ENCODE peak calls at places on chromosomes 5 and 9, in five cellular contexts. C is prostate gland; U is HT1080; W is stimulated activated naive CD8-positive, alpha-beta T cell treated with anti-CD3 and anti-CD28 coated beads, Interleukin-15, amount 100 ng/mL, for 72 hours; F is HFFc6. Z is an unnamed sample.

GRCh38 chr5:958701-959571 is 49.7 kb upstream of the NKD2 start:
- DNase-seq in C (peak), U (peak), W (no peak), F (no peak), Z (peak)

GRCh38 chr9:77707696-77708095 is 59.6 kb upstream of the GNA14 start:
- DNase-seq in C (no peak), U (peak), W (no peak), F (peak), Z (peak)

GRCh38 chr5:93299596-93300308 is 281.3 kb downstream of the NR2F1-AS1 start:
- DNase-seq in C (no peak), U (no peak), W (no peak), F (no peak), Z (no peak)

GRCh38 chr9:124941689-124942561 is 1.0 kb upstream of the GOLGA1 start:
- DNase-seq in C (peak), U (peak), W (peak), F (peak), Z (peak)

GRCh38 chr9:8071445-8071798 is 271.8 kb upstream of the DMAC1 start:
- DNase-seq in C (no peak), U (no peak), W (no peak), F (no peak), Z (no peak)

GRCh38 chr5:149149942-149150341 is 8.6 kb downstream of the ABLIM3 start:
- DNase-seq in C (no peak), U (no peak), W (no peak), F (no peak), Z (no peak)

GRCh38 chr9:123562844-123563346 is 206.9 kb downstream of the CRB2 start:
- DNase-seq in C (no peak), U (peak), W (peak), F (peak), Z (no peak)

GRCh38 chr5:135821061-135821781 is 13.2 kb upstream of the SLC25A48 start:
- DNase-seq in C (no peak), U (no peak), W (no peak), F (no peak), Z (no peak)

GRCh38 chr9:98034593-98035546 is 21.7 kb upstream of the NANS start:
- DNase-seq in C (peak), U (peak), W (peak), F (peak), Z (peak)

GRCh38 chr5:34043099-34043876 is at the start of gene C1QTNF3:
- DNase-seq in C (no peak), U (no peak), W (no peak), F (no peak), Z (no peak)

GRCh38 chr9:122158202-122158601 is 1.4 kb downstream of the NDUFA8 start:
- DNase-seq in C (no peak), U (peak), W (peak), F (peak), Z (peak)

GRCh38 chr9:127899200-127899943 is at the start of gene ST6GALNAC6:
- DNase-seq in C (no peak), U (no peak), W (peak), F (no peak), Z (peak)

GRCh38 chr5:149632311-149633251 is 51.3 kb downstream of the ARHGEF37 start:
- DNase-seq in C (no peak), U (peak), W (no peak), F (peak), Z (peak)

GRCh38 chr5:3155029-3155428 is 403.6 kb upstream of the IRX2 start:
- DNase-seq in C (no peak), U (no peak), W (no peak), F (no peak), Z (no peak)

GRCh38 chr5:56735845-56736641 is 79.3 kb upstream of the MAP3K1 start:
- DNase-seq in C (no peak), U (no peak), W (peak), F (no peak), Z (no peak)

GRCh38 chr9:4559238-4560182 is 69.2 kb downstream of the SLC1A1 start:
- DNase-seq in C (no peak), U (no peak), W (no peak), F (no peak), Z (no peak)

GRCh38 chr5:131634666-131634995 is 398 bp downstream of the RAPGEF6 start:
- DNase-seq in C (peak), U (peak), W (peak), F (peak), Z (peak)

GRCh38 chr5:142182840-142183239 is 74.3 kb downstream of the NDFIP1 start:
- DNase-seq in C (no peak), U (no peak), W (no peak), F (no peak), Z (no peak)

GRCh38 chr5:27876071-27876470 is 837.7 kb upstream of the CDH9 start:
- DNase-seq in C (no peak), U (peak), W (no peak), F (no peak), Z (no peak)

GRCh38 chr5:106818552-106818951 is 852.2 kb downstream of the EFNA5 start:
- DNase-seq in C (no peak), U (no peak), W (no peak), F (no peak), Z (no peak)

GRCh38 chr5:32061236-32061635 is 112.9 kb downstream of the GOLPH3 start:
- DNase-seq in C (no peak), U (no peak), W (no peak), F (no peak), Z (no peak)

GRCh38 chr9:112380771-112381181 is 868 bp downstream of the HSDL2 start:
- DNase-seq in C (no peak), U (no peak), W (peak), F (no peak), Z (peak)

GRCh38 chr5:58133631-58134296 is 326.1 kb downstream of the PLK2 start:
- DNase-seq in C (no peak), U (no peak), W (no peak), F (peak), Z (peak)

GRCh38 chr5:158899792-158900191 is 199.9 kb downstream of the EBF1 start:
- DNase-seq in C (no peak), U (no peak), W (no peak), F (no peak), Z (no peak)

GRCh38 chr5:50564079-50564478 is 102.4 kb upstream of the PARP8 start:
- DNase-seq in C (no peak), U (no peak), W (no peak), F (no peak), Z (no peak)

GRCh38 chr9:94805585-94805984 is 79.1 kb downstream of the AOPEP start:
- DNase-seq in C (peak), U (peak), W (no peak), F (peak), Z (peak)

GRCh38 chr9:98302938-98303337 is 47.5 kb upstream of the TBC1D2 start:
- DNase-seq in C (no peak), U (no peak), W (no peak), F (no peak), Z (no peak)

GRCh38 chr5:67318746-67319145 is 122.1 kb upstream of the CD180 start:
- DNase-seq in C (no peak), U (no peak), W (no peak), F (no peak), Z (no peak)

GRCh38 chr5:162995568-162995967 is 441.8 kb upstream of the CCNG1 start:
- DNase-seq in C (no peak), U (no peak), W (no peak), F (no peak), Z (peak)

GRCh38 chr5:179974946-179975712 is 67.4 kb upstream of the TBC1D9B start:
- DNase-seq in C (no peak), U (peak), W (peak), F (no peak), Z (peak)

GRCh38 chr5:56986631-56986957 is 34.7 kb upstream of the MIER3 start:
- DNase-seq in C (no peak), U (no peak), W (no peak), F (peak), Z (no peak)

GRCh38 chr5:9339206-9339818 is 206.6 kb downstream of the SEMA5A start:
- DNase-seq in C (no peak), U (no peak), W (no peak), F (no peak), Z (peak)

GRCh38 chr5:1316941-1317340 is 22.1 kb upstream of the TERT start:
- DNase-seq in C (no peak), U (no peak), W (no peak), F (no peak), Z (no peak)

GRCh38 chr5:98103807-98104206 is 669.7 kb upstream of the RGMB start:
- DNase-seq in C (no peak), U (no peak), W (no peak), F (no peak), Z (no peak)

Z was measured in PC-3.